ENCODE peak calls at places on chromosomes 5 and 9, in four cellular contexts. M is heart right ventricle, E is GM04503, P is left ventricle myocardium inferior. U is an unnamed sample.

GRCh38 chr9:12740845-12741244 is 34.0 kb upstream of the LURAP1L start:
- DNase-seq in M (no peak), E (no peak), P (no peak), U (no peak)

GRCh38 chr9:91486699-91487497 is 63.3 kb upstream of the NFIL3 start:
- DNase-seq in M (peak), E (peak), P (no peak), U (no peak)

GRCh38 chr9:14292181-14292773 is 21.7 kb downstream of the NFIB start:
- DNase-seq in M (no peak), E (no peak), P (no peak), U (no peak)

GRCh38 chr5:152237531-152237930 is 167.5 kb downstream of the NMUR2 start:
- DNase-seq in M (no peak), E (no peak), P (no peak), U (no peak)

GRCh38 chr9:89661956-89662717 is 57.3 kb downstream of the GADD45G start:
- DNase-seq in M (peak), E (peak), P (peak), U (peak)

GRCh38 chr5:97075649-97076048 is 66.8 kb downstream of the LIX1 start:
- DNase-seq in M (no peak), E (no peak), P (no peak), U (no peak)

GRCh38 chr5:42858031-42858643 is 46.4 kb upstream of the SELENOP start:
- DNase-seq in M (no peak), E (no peak), P (no peak), U (no peak)

GRCh38 chr5:54997081-54997480 is 11.7 kb upstream of the ESM1 start:
- DNase-seq in M (no peak), E (no peak), P (no peak), U (no peak)

GRCh38 chr9:78695521-78695920 is 398.6 kb downstream of the PSAT1 start:
- DNase-seq in M (no peak), E (no peak), P (no peak), U (peak)

GRCh38 chr9:129058965-129059795 is 21.7 kb upstream of the DOLPP1 start:
- DNase-seq in M (no peak), E (no peak), P (no peak), U (no peak)

GRCh38 chr9:99285965-99286364 is 63.9 kb downstream of the SEC61B start:
- DNase-seq in M (no peak), E (no peak), P (no peak), U (no peak)

GRCh38 chr5:134365604-134366003 is 1.4 kb downstream of the CDKL3 start:
- DNase-seq in M (no peak), E (no peak), P (no peak), U (no peak)

GRCh38 chr5:67156976-67157583 is 39.5 kb downstream of the CD180 start:
- DNase-seq in M (no peak), E (no peak), P (no peak), U (no peak)

GRCh38 chr9:109504689-109505088 is 6.6 kb upstream of the PTPN3 start:
- DNase-seq in M (no peak), E (no peak), P (no peak), U (no peak)

GRCh38 chr5:59042201-59042600 is 459.3 kb downstream of the RAB3C start:
- DNase-seq in M (no peak), E (no peak), P (no peak), U (no peak)

GRCh38 chr9:125883548-125883947 is 136.4 kb downstream of the PBX3 start:
- DNase-seq in M (no peak), E (no peak), P (no peak), U (no peak)

GRCh38 chr9:136488247-136489214 is 5.7 kb upstream of the SEC16A start:
- DNase-seq in M (peak), E (no peak), P (peak), U (peak)

GRCh38 chr5:15391648-15392392 is 108.2 kb upstream of the FBXL7 start:
- DNase-seq in M (no peak), E (no peak), P (no peak), U (no peak)

GRCh38 chr9:102514541-102514940 is 480.6 kb upstream of the CYLC2 start:
- DNase-seq in M (no peak), E (no peak), P (no peak), U (no peak)

GRCh38 chr5:173333900-173334685 is 5.9 kb upstream of the STC2 start:
- DNase-seq in M (no peak), E (no peak), P (no peak), U (no peak)

GRCh38 chr5:74631088-74631960 is 9.2 kb downstream of the ENC1 start:
- DNase-seq in M (no peak), E (no peak), P (no peak), U (no peak)

GRCh38 chr5:167261309-167262100 is 1029.9 kb upstream of the WWC1 start:
- DNase-seq in M (no peak), E (no peak), P (no peak), U (no peak)

U was measured in NCI-H2107.